ENCODE peak calls at places on chromosomes 11 and 22, in six cellular contexts. U, V, H, O, F and J are unnamed samples.

GRCh38 chr22:50526849-50527801 is 1.7 kb upstream of the SCO2 start:
- DNase-seq in U (no peak), V (no peak), H (peak; percentile 81), O (peak; percentile 73), F (no peak), J (no peak)

GRCh38 chr22:46052801-46053562 is 76.0 kb upstream of the WNT7B start:
- DNase-seq in U (no peak), V (no peak), H (peak; percentile 85), O (peak; percentile 80), F (peak; percentile 58), J (no peak)

GRCh38 chr22:20031732-20032406 is 11.0 kb downstream of the TANGO2 start:
- DNase-seq in U (peak; percentile 42), V (no peak), H (no peak), O (peak; percentile 80), F (no peak), J (no peak)

GRCh38 chr22:22076937-22077703 is 94.5 kb upstream of the TOP3B start:
- DNase-seq in U (no peak), V (no peak), H (no peak), O (no peak), F (no peak), J (no peak)

GRCh38 chr11:19827399-19828135 is 114.9 kb downstream of the NAV2 start:
- DNase-seq in U (no peak), V (no peak), H (no peak), O (no peak), F (no peak), J (no peak)

GRCh38 chr11:77249427-77249826 is 52.1 kb downstream of the GDPD4 start:
- DNase-seq in U (no peak), V (peak; percentile 57), H (no peak), O (no peak), F (peak; percentile 37), J (no peak)

GRCh38 chr11:114026355-114026754 is 33.2 kb upstream of the ZBTB16 start:
- DNase-seq in U (peak; percentile 19), V (no peak), H (no peak), O (no peak), F (no peak), J (peak; percentile 16)

GRCh38 chr11:29734287-29734686 is 282.5 kb downstream of the KCNA4 start:
- DNase-seq in U (no peak), V (no peak), H (no peak), O (no peak), F (no peak), J (no peak)

GRCh38 chr11:46677991-46678740 is 22.3 kb downstream of the ARHGAP1 start:
- DNase-seq in U (no peak), V (no peak), H (no peak), O (no peak), F (no peak), J (no peak)

GRCh38 chr11:126193038-126193478 is 18.4 kb downstream of the RPUSD4 start:
- DNase-seq in U (no peak), V (no peak), H (peak; percentile 58), O (no peak), F (no peak), J (no peak)

GRCh38 chr11:118621071-118621815 is 13.8 kb downstream of the PHLDB1 start:
- DNase-seq in U (no peak), V (no peak), H (peak; percentile 98), O (peak; percentile 91), F (peak; percentile 93), J (peak; percentile 21)

GRCh38 chr22:41177040-41177625 is 28.0 kb upstream of the L3MBTL2 start:
- DNase-seq in U (no peak), V (no peak), H (no peak), O (no peak), F (no peak), J (no peak)

GRCh38 chr11:76605338-76606074 is 65.0 kb downstream of the LRRC32 start:
- DNase-seq in U (no peak), V (no peak), H (no peak), O (no peak), F (no peak), J (no peak)

GRCh38 chr22:43012390-43012789 is 2.6 kb downstream of the PACSIN2 start:
- DNase-seq in U (no peak), V (no peak), H (no peak), O (no peak), F (no peak), J (no peak)

GRCh38 chr11:21988477-21988876 is 204.4 kb upstream of the ANO5 start:
- DNase-seq in U (no peak), V (no peak), H (no peak), O (no peak), F (no peak), J (no peak)

GRCh38 chr22:43174941-43175531 is 11.9 kb downstream of the TTLL12 start:
- DNase-seq in U (no peak), V (no peak), H (no peak), O (peak; percentile 36), F (no peak), J (no peak)

GRCh38 chr22:36775589-36775965 is 342 bp downstream of the IFT27 start:
- DNase-seq in U (peak; percentile 32), V (no peak), H (no peak), O (peak; percentile 57), F (peak; percentile 31), J (no peak)

GRCh38 chr11:83583953-83584352 is 297.8 kb upstream of the CCDC90B start:
- DNase-seq in U (no peak), V (peak; percentile 42), H (no peak), O (no peak), F (no peak), J (no peak)

GRCh38 chr11:2750601-2751522 is 51.1 kb upstream of the KCNQ1OT1 start:
- DNase-seq in U (no peak), V (no peak), H (peak; percentile 58), O (peak; percentile 15), F (no peak), J (no peak)

GRCh38 chr11:43358308-43358669 is 431 bp upstream of the TTC17 start:
- DNase-seq in U (no peak), V (no peak), H (no peak), O (no peak), F (no peak), J (no peak)

GRCh38 chr11:15580056-15580774 is 465.5 kb downstream of the INSC start:
- DNase-seq in U (no peak), V (no peak), H (no peak), O (no peak), F (no peak), J (no peak)

GRCh38 chr11:11985016-11985715 is 23.3 kb downstream of the DKK3 start:
- DNase-seq in U (no peak), V (no peak), H (no peak), O (no peak), F (no peak), J (no peak)

GRCh38 chr22:30354644-30355043 is 2.0 kb downstream of the SF3A1 start:
- DNase-seq in U (no peak), V (no peak), H (no peak), O (no peak), F (no peak), J (no peak)

GRCh38 chr22:30362632-30363281 is 6.0 kb downstream of the CCDC157 start:
- DNase-seq in U (no peak), V (no peak), H (no peak), O (no peak), F (no peak), J (no peak)

GRCh38 chr22:30356392-30357230 is at the start of the genes CCDC157 and SF3A1:
- DNase-seq in U (peak; percentile 80), V (peak; percentile 30), H (peak; percentile 92), O (peak; percentile 91), F (peak; percentile 95), J (peak; percentile 78)

GRCh38 chr22:30361916-30362631 is 5.3 kb downstream of the CCDC157 start:
- DNase-seq in U (no peak), V (no peak), H (no peak), O (no peak), F (no peak), J (no peak)

DNA sequence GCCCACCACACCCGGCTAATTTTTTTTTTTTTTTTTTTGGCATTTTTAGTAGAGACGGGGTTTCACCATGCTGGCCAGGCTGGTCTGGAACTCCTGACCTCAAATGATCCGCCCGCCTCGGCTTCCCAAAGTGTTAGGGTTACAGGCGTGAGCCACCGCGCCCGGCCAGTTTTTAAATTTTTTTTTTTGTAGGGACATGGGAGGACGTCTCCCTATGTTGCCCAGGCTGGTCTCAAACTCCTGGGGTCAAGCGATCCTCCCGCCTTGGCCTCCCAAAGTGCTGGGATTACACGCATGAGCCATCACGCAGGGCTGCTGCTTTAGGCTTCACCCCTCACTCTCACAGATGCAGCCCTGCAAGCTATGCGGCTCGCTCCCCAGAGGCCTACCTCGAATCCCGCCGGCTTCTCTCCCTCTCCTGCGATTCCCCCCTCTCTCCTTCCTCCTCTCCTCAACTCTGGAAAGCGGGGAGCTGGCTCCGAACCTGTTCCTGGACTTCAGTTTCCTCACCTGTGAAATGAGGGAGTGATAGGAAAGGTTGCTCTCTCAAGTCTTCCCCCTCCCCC is 926 bp downstream of the CCDC157 start:
- DNase-seq in U (no peak), V (no peak), H (no peak), O (no peak), F (no peak), J (no peak)
- H3K4me3 ChIP-seq in U (no peak overlapping the region), V (peak overlapping the region; percentile 99), H (peak overlapping the region; percentile 74), O (no peak overlapping the region), F (no peak overlapping the region), J (no peak overlapping the region)

DNA sequence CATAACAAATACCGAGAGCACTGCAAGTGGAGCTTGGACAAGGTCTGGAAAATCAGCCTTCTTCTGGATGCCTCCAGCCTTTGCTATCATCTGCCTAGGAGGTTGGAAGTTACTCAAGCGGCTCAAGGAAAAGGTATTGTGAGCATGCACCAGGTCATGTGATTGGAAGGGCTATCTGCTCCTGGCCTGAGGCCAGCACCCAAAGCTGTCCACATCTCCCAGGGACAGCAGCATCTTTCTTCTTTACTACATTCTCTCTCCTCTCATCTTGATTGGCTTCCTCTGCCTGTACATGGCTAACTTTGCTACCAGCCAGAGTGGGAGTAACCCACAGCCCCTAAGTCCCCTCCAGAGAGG is 44.2 kb upstream of the AMPD3 start:
- DNase-seq in U (no peak), V (no peak), H (no peak), O (no peak), F (no peak), J (no peak)
- H3K4me1 ChIP-seq in U (peaks cover 22% of the 10 kb centered on the region), V (peaks cover 32% of the 10 kb centered on the region), H (no peaks in the 10 kb centered on the region), O (no peaks in the 10 kb centered on the region), F (peaks cover 30% of the 10 kb centered on the region), J (peaks cover 27% of the 10 kb centered on the region)

GRCh38 chr11:64568041-64568571 is 22.9 kb upstream of the SLC22A12 start:
- DNase-seq in U (no peak), V (no peak), H (peak; percentile 53), O (no peak), F (no peak), J (no peak)

GRCh38 chr11:64564947-64565889 is 25.8 kb upstream of the SLC22A12 start:
- DNase-seq in U (no peak), V (no peak), H (peak; percentile 57), O (no peak), F (no peak), J (no peak)

GRCh38 chr11:64568584-64569140 is 22.4 kb upstream of the SLC22A12 start:
- DNase-seq in U (no peak), V (no peak), H (no peak), O (no peak), F (no peak), J (no peak)

GRCh38 chr11:64566042-64566914 is 24.7 kb upstream of the SLC22A12 start:
- DNase-seq in U (peak; percentile 2), V (peak; percentile 78), H (peak; percentile 62), O (peak; percentile 52), F (peak; percentile 65), J (no peak)

GRCh38 chr11:64566915-64567882 is 23.8 kb upstream of the SLC22A12 start:
- DNase-seq in U (no peak), V (no peak), H (peak; percentile 50), O (no peak), F (no peak), J (no peak)
- H3K4me3 ChIP-seq in U (no peak overlapping the region), V (no peak overlapping the region), H (no peak overlapping the region), O (no peak overlapping the region), F (no peak overlapping the region), J (no peak overlapping the region)

GRCh38 chr11:68936358-68936636 is 32.6 kb downstream of the IGHMBP2 start:
- DNase-seq in U (no peak), V (no peak), H (no peak), O (no peak), F (no peak), J (no peak)
- H3K4me1 ChIP-seq in U (no peaks in the 10 kb centered on the region), V (no peaks in the 10 kb centered on the region), H (no peaks in the 10 kb centered on the region), O (no peaks in the 10 kb centered on the region), F (no peaks in the 10 kb centered on the region), J (no peaks in the 10 kb centered on the region)